ENCODE peak calls at places on chromosomes 7 and 10, in nine cellular contexts. One of them, this sample, is unnamed.

GRCh38 chr7:151822541-151823181 is 54.3 kb downstream of the PRKAG2 start:
- DNase-seq in glutamatergic neuron: no peak
- DNase-seq in stimulated activated CD4-positive, alpha-beta T cell treated with anti-CD3 and anti-CD28 coated beads, Interleukin-15, amount 100 ng/mL, for 24 hours: no peak
- DNase-seq in anterior cingulate cortex: no peak
- DNase-seq in NCI-H187: no peak
- DNase-seq in lung microvascular endothelial cell: no peak
- DNase-seq in NCI-H1092 treated with DMSO at 0.1 percent for 48 hours: no peak
- DNase-seq in Ammon's horn: no peak
- DNase-seq in Caki2: no peak
- DNase-seq in this sample: no peak

GRCh38 chr7:42893341-42894242 is 18.3 kb downstream of the C7orf25 start:
- DNase-seq in glutamatergic neuron: no peak
- DNase-seq in stimulated activated CD4-positive, alpha-beta T cell treated with anti-CD3 and anti-CD28 coated beads, Interleukin-15, amount 100 ng/mL, for 24 hours: no peak
- DNase-seq in anterior cingulate cortex: no peak
- DNase-seq in NCI-H187: peak
- DNase-seq in lung microvascular endothelial cell: no peak
- DNase-seq in NCI-H1092 treated with DMSO at 0.1 percent for 48 hours: peak
- DNase-seq in Ammon's horn: no peak
- DNase-seq in Caki2: no peak
- DNase-seq in this sample: no peak

GRCh38 chr7:157220916-157221569 is 82.3 kb downstream of the UBE3C start:
- DNase-seq in glutamatergic neuron: no peak
- DNase-seq in stimulated activated CD4-positive, alpha-beta T cell treated with anti-CD3 and anti-CD28 coated beads, Interleukin-15, amount 100 ng/mL, for 24 hours: no peak
- DNase-seq in anterior cingulate cortex: no peak
- DNase-seq in NCI-H187: no peak
- DNase-seq in lung microvascular endothelial cell: no peak
- DNase-seq in NCI-H1092 treated with DMSO at 0.1 percent for 48 hours: no peak
- DNase-seq in Ammon's horn: peak
- DNase-seq in Caki2: no peak
- DNase-seq in this sample: no peak

GRCh38 chr7:141027043-141027442 is 12.3 kb upstream of the MRPS33 start:
- DNase-seq in glutamatergic neuron: no peak
- DNase-seq in stimulated activated CD4-positive, alpha-beta T cell treated with anti-CD3 and anti-CD28 coated beads, Interleukin-15, amount 100 ng/mL, for 24 hours: no peak
- DNase-seq in anterior cingulate cortex: no peak
- DNase-seq in NCI-H187: no peak
- DNase-seq in lung microvascular endothelial cell: no peak
- DNase-seq in NCI-H1092 treated with DMSO at 0.1 percent for 48 hours: no peak
- DNase-seq in Ammon's horn: no peak
- DNase-seq in Caki2: no peak
- DNase-seq in this sample: no peak

GRCh38 chr7:108294595-108294994 is 161.6 kb downstream of the NRCAM start:
- DNase-seq in glutamatergic neuron: no peak
- DNase-seq in stimulated activated CD4-positive, alpha-beta T cell treated with anti-CD3 and anti-CD28 coated beads, Interleukin-15, amount 100 ng/mL, for 24 hours: no peak
- DNase-seq in anterior cingulate cortex: no peak
- DNase-seq in NCI-H187: no peak
- DNase-seq in lung microvascular endothelial cell: peak
- DNase-seq in NCI-H1092 treated with DMSO at 0.1 percent for 48 hours: no peak
- DNase-seq in Ammon's horn: no peak
- DNase-seq in Caki2: no peak
- DNase-seq in this sample: no peak

GRCh38 chr7:28419717-28420116 is 7.4 kb downstream of the CREB5 start:
- DNase-seq in glutamatergic neuron: no peak
- DNase-seq in stimulated activated CD4-positive, alpha-beta T cell treated with anti-CD3 and anti-CD28 coated beads, Interleukin-15, amount 100 ng/mL, for 24 hours: no peak
- DNase-seq in anterior cingulate cortex: no peak
- DNase-seq in NCI-H187: no peak
- DNase-seq in lung microvascular endothelial cell: peak
- DNase-seq in NCI-H1092 treated with DMSO at 0.1 percent for 48 hours: no peak
- DNase-seq in Ammon's horn: no peak
- DNase-seq in Caki2: no peak
- DNase-seq in this sample: no peak

GRCh38 chr10:5319863-5320262 is 44.9 kb upstream of the UCN3 start:
- DNase-seq in glutamatergic neuron: no peak
- DNase-seq in stimulated activated CD4-positive, alpha-beta T cell treated with anti-CD3 and anti-CD28 coated beads, Interleukin-15, amount 100 ng/mL, for 24 hours: no peak
- DNase-seq in anterior cingulate cortex: no peak
- DNase-seq in NCI-H187: no peak
- DNase-seq in lung microvascular endothelial cell: no peak
- DNase-seq in NCI-H1092 treated with DMSO at 0.1 percent for 48 hours: no peak
- DNase-seq in Ammon's horn: no peak
- DNase-seq in Caki2: no peak
- DNase-seq in this sample: no peak

GRCh38 chr10:109587366-109587765 is 335.9 kb downstream of the XPNPEP1 start:
- DNase-seq in glutamatergic neuron: no peak
- DNase-seq in stimulated activated CD4-positive, alpha-beta T cell treated with anti-CD3 and anti-CD28 coated beads, Interleukin-15, amount 100 ng/mL, for 24 hours: no peak
- DNase-seq in anterior cingulate cortex: no peak
- DNase-seq in NCI-H187: no peak
- DNase-seq in lung microvascular endothelial cell: no peak
- DNase-seq in NCI-H1092 treated with DMSO at 0.1 percent for 48 hours: no peak
- DNase-seq in Ammon's horn: no peak
- DNase-seq in Caki2: no peak
- DNase-seq in this sample: no peak

GRCh38 chr10:6215683-6216484 is 13.2 kb downstream of the PFKFB3 start:
- DNase-seq in glutamatergic neuron: no peak
- DNase-seq in stimulated activated CD4-positive, alpha-beta T cell treated with anti-CD3 and anti-CD28 coated beads, Interleukin-15, amount 100 ng/mL, for 24 hours: no peak
- DNase-seq in anterior cingulate cortex: no peak
- DNase-seq in NCI-H187: no peak
- DNase-seq in lung microvascular endothelial cell: no peak
- DNase-seq in NCI-H1092 treated with DMSO at 0.1 percent for 48 hours: no peak
- DNase-seq in Ammon's horn: no peak
- DNase-seq in Caki2: no peak
- DNase-seq in this sample: no peak

GRCh38 chr7:95609277-95609971 is 13.1 kb upstream of the PDK4 start:
- DNase-seq in glutamatergic neuron: no peak
- DNase-seq in stimulated activated CD4-positive, alpha-beta T cell treated with anti-CD3 and anti-CD28 coated beads, Interleukin-15, amount 100 ng/mL, for 24 hours: no peak
- DNase-seq in anterior cingulate cortex: no peak
- DNase-seq in NCI-H187: no peak
- DNase-seq in lung microvascular endothelial cell: peak
- DNase-seq in NCI-H1092 treated with DMSO at 0.1 percent for 48 hours: peak
- DNase-seq in Ammon's horn: peak
- DNase-seq in Caki2: no peak
- DNase-seq in this sample: no peak

GRCh38 chr7:158264881-158265742 is 322.5 kb downstream of the PTPRN2 start:
- DNase-seq in glutamatergic neuron: peak
- DNase-seq in stimulated activated CD4-positive, alpha-beta T cell treated with anti-CD3 and anti-CD28 coated beads, Interleukin-15, amount 100 ng/mL, for 24 hours: no peak
- DNase-seq in anterior cingulate cortex: no peak
- DNase-seq in NCI-H187: no peak
- DNase-seq in lung microvascular endothelial cell: no peak
- DNase-seq in NCI-H1092 treated with DMSO at 0.1 percent for 48 hours: no peak
- DNase-seq in Ammon's horn: no peak
- DNase-seq in Caki2: no peak
- DNase-seq in this sample: no peak